ENCODE peak calls at places on chromosomes 1 and 21, in four cellular contexts. U, L, D and H are unnamed samples.

GRCh38 chr1:172431224-172431623 is 10.7 kb downstream of the C1orf105 start:
- DNase-seq in U (no peak), L (no peak), D (no peak), H (no peak)

GRCh38 chr1:217535601-217536377 is 95.1 kb downstream of the GPATCH2 start:
- DNase-seq in U (no peak), L (no peak), D (no peak), H (peak; percentile 74)

GRCh38 chr1:93844262-93845045 is 34.6 kb downstream of the DNTTIP2 start:
- DNase-seq in U (peak; percentile 64), L (peak; percentile 55), D (peak; percentile 85), H (peak; percentile 90)

GRCh38 chr1:187691439-187691838 is 862.7 kb downstream of the PLA2G4A start:
- DNase-seq in U (no peak), L (peak; percentile 66), D (no peak), H (peak; percentile 90)

GRCh38 chr21:36773111-36773510 is 74.2 kb downstream of the SIM2 start:
- DNase-seq in U (no peak), L (no peak), D (peak; percentile 34), H (peak; percentile 76)

GRCh38 chr1:217924924-217925323 is 293.8 kb downstream of the SPATA17 start:
- DNase-seq in U (no peak), L (no peak), D (no peak), H (peak; percentile 24)

GRCh38 chr1:157252473-157252872 is 114.3 kb upstream of the ETV3 start:
- DNase-seq in U (no peak), L (no peak), D (no peak), H (peak; percentile 30)

GRCh38 chr1:7325254-7325653 is 445.8 kb upstream of the VAMP3 start:
- DNase-seq in U (no peak), L (no peak), D (no peak), H (no peak)

GRCh38 chr1:228955691-228956090 is 220.4 kb downstream of the RHOU start:
- DNase-seq in U (no peak), L (no peak), D (peak; percentile 60), H (peak; percentile 65)

GRCh38 chr21:17799414-17800164 is 19.6 kb downstream of the C21orf91 start:
- DNase-seq in U (no peak), L (no peak), D (no peak), H (no peak)

GRCh38 chr1:901108-901859 is 22.4 kb upstream of the SAMD11 start:
- DNase-seq in U (no peak), L (no peak), D (no peak), H (no peak)

GRCh38 chr1:229557214-229557850 is 1.2 kb downstream of the ABCB10 start:
- DNase-seq in U (no peak), L (no peak), D (peak; percentile 29), H (peak; percentile 64)

GRCh38 chr1:20700636-20701215 is 17.1 kb downstream of the KIF17 start:
- DNase-seq in U (no peak), L (no peak), D (no peak), H (no peak)

GRCh38 chr1:203516906-203517305 is 23.0 kb downstream of the OPTC start:
- DNase-seq in U (no peak), L (no peak), D (no peak), H (no peak)

GRCh38 chr1:96660503-96660902 is 61.1 kb upstream of the PTBP2 start:
- DNase-seq in U (no peak), L (no peak), D (no peak), H (peak; percentile 68)

GRCh38 chr1:185789846-185790735 is 55.9 kb downstream of the HMCN1 start:
- DNase-seq in U (no peak), L (no peak), D (no peak), H (peak; percentile 36)

GRCh38 chr1:155648207-155649147 is 38.5 kb downstream of the MSTO1 start:
- DNase-seq in U (peak; percentile 20), L (peak; percentile 60), D (peak; percentile 80), H (peak; percentile 92)

GRCh38 chr1:185531838-185532237 is 202.4 kb upstream of the HMCN1 start:
- DNase-seq in U (no peak), L (no peak), D (no peak), H (no peak)

GRCh38 chr1:32068891-32069590 is 3.7 kb upstream of the TMEM39B start:
- DNase-seq in U (no peak), L (no peak), D (no peak), H (peak; percentile 79)

GRCh38 chr1:61133048-61134019 is 51.0 kb downstream of the NFIA start:
- DNase-seq in U (no peak), L (no peak), D (no peak), H (no peak)

GRCh38 chr1:205907794-205908193 is 35.5 kb downstream of the SLC26A9 start:
- DNase-seq in U (peak; percentile 20), L (peak; percentile 39), D (peak; percentile 30), H (peak; percentile 78)

GRCh38 chr1:212260557-212261342 is 24.5 kb upstream of the PPP2R5A start:
- DNase-seq in U (no peak), L (peak; percentile 40), D (peak; percentile 68), H (peak; percentile 7)

GRCh38 chr1:56389813-56390539 is 189.4 kb downstream of the PLPP3 start:
- DNase-seq in U (peak; percentile 32), L (no peak), D (no peak), H (no peak)

GRCh38 chr21:17736072-17736471 is 83.1 kb downstream of the C21orf91 start:
- DNase-seq in U (no peak), L (no peak), D (no peak), H (no peak)

GRCh38 chr1:239884776-239885175 is 206.9 kb upstream of the FMN2 start:
- DNase-seq in U (no peak), L (no peak), D (no peak), H (no peak)

GRCh38 chr1:61278966-61279365 is 196.6 kb downstream of the NFIA start:
- DNase-seq in U (no peak), L (no peak), D (no peak), H (no peak)

GRCh38 chr1:35706846-35707245 is 11.8 kb downstream of the C1orf216 start:
- DNase-seq in U (no peak), L (no peak), D (no peak), H (no peak)

GRCh38 chr1:16173447-16174260 is 17.8 kb upstream of the EPHA2 start:
- DNase-seq in U (no peak), L (peak; percentile 94), D (peak; percentile 91), H (peak; percentile 82)

GRCh38 chr1:35748326-35748725 is 21.5 kb downstream of the CLSPN start:
- DNase-seq in U (no peak), L (no peak), D (peak; percentile 11), H (no peak)

GRCh38 chr21:26806734-26807372 is 38.4 kb downstream of the ADAMTS1 start:
- DNase-seq in U (no peak), L (no peak), D (no peak), H (peak; percentile 74)

GRCh38 chr1:212118167-212118871 is 82.8 kb downstream of the DTL start:
- DNase-seq in U (no peak), L (no peak), D (peak; percentile 25), H (no peak)

GRCh38 chr1:32716312-32717126 is 13.9 kb upstream of the SYNC start:
- DNase-seq in U (peak; percentile 70), L (peak; percentile 89), D (peak; percentile 98), H (no peak)

GRCh38 chr1:35886606-35887431 is 3.8 kb downstream of the AGO1 start:
- DNase-seq in U (peak; percentile 37), L (no peak), D (peak; percentile 22), H (no peak)

GRCh38 chr21:44304846-44305245 is 5.0 kb downstream of the PFKL start:
- DNase-seq in U (peak; percentile 91), L (no peak), D (peak; percentile 82), H (peak; percentile 58)

GRCh38 chr1:31938184-31938975 is at the start of gene PTP4A2:
- DNase-seq in U (peak; percentile 100), L (peak; percentile 96), D (peak; percentile 97), H (peak; percentile 96)

GRCh38 chr21:44939532-44940115 is at the start of gene SLX9:
- DNase-seq in U (peak; percentile 98), L (peak; percentile 48), D (peak; percentile 92), H (peak; percentile 91)

GRCh38 chr1:23555225-23555801 is 4.0 kb downstream of the ID3 start:
- DNase-seq in U (no peak), L (no peak), D (no peak), H (no peak)

GRCh38 chr1:168732736-168733135 is 3.7 kb upstream of the DPT start:
- DNase-seq in U (no peak), L (no peak), D (no peak), H (no peak)

DNA sequence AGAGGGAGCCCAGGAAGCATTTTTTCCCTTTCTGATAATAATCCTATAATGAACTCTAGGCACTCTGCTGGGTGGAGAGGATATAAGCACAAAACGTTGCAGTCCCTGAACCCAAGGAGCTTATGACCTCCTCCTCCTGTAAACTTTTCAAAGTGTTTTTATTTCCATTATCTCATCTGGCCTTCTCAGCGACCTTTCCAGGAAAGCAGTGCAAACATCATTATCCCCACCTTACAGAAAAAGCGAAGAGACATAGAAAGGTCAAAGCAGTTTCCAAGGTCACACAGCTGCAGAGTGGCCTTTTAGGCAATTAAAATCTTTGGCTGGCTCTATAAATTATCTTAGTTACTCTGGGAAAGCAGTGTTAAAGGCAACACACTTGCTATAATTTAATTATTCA is 63.8 kb downstream of the OLFML3 start:
- DNase-seq in U (no peak), L (no peak), D (no peak), H (no peak)
- H3K9me2 ChIP-seq in U (no peaks in the 10 kb centered on the region), L (no peaks in the 10 kb centered on the region), D (no peaks in the 10 kb centered on the region), H (no peaks in the 10 kb centered on the region)

GRCh38 chr1:199399996-199400714 is 627.4 kb upstream of the NR5A2 start:
- DNase-seq in U (no peak), L (no peak), D (no peak), H (no peak)
- H3K27ac ChIP-seq in U (no peak overlapping the region), L (no peak overlapping the region), D (no peak overlapping the region), H (no peak overlapping the region)

DNA sequence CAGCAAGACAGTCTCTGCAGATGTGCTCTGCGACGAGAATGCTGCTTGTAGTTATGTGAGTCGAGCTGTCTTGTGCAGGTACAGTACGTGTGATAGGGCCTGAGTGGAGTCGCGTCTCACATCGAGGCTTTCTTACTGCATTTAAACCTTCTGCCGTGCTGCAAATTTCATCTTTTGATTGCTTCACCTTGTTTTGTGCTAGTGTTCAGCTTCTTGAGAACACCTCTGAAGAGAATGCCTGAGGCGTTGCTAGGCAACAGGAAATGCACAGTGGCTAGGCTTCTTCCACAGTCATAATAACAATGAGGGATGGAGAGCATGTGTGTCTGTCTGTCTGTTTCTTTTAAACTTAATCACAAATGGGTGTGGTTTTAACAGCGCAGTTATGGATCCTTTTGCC is 52.9 kb downstream of the MRPS6 start:
- DNase-seq in U (no peak), L (no peak), D (peak; percentile 26), H (peak; percentile 65)
- H3K9me2 ChIP-seq in U (no peaks in the 10 kb centered on the region), L (no peaks in the 10 kb centered on the region), D (no peaks in the 10 kb centered on the region), H (no peaks in the 10 kb centered on the region)

DNA sequence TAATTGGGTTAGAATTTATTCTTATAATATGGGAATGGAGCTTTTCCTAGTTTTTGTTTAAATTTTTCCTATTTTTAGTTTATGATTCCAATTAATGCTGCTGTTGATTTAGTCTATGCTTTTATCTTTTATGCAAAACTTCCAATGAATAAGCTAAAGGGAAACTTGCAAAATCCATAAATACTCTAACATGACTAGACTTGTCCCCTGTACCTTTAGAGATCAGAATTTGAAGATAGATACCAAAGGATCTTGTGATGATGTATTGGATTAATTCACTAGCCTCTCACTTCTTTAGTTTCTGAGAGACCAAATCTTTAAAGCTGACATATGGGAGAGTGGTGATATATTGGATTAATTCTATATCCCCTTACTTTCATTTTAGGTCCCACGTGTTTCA is 306.6 kb upstream of the PRMT6 start:
- DNase-seq in U (no peak), L (no peak), D (no peak), H (no peak)
- H3K27ac ChIP-seq in U (no peak overlapping the region), L (no peak overlapping the region), D (no peak overlapping the region), H (no peak overlapping the region)

GRCh38 chr1:181607524-181607923 is 124.2 kb downstream of the CACNA1E start:
- DNase-seq in U (no peak), L (no peak), D (no peak), H (no peak)
- H3K9me2 ChIP-seq in U (no peaks in the 10 kb centered on the region), L (no peaks in the 10 kb centered on the region), D (no peaks in the 10 kb centered on the region), H (no peaks in the 10 kb centered on the region)